ENCODE peak calls at places on chromosomes 11 and 22, in nine cellular contexts. Y is IMR-90, M is cardiac muscle cell, T is GM06990, K is A549, X is GM12864, Q is colonic mucosa, U is kidney, H is AG10803. V is an unnamed sample.

GRCh38 chr11:556175-556699 is 4.3 kb downstream of the LMNTD2 start:
- DNase-seq in U (no peak), X (no peak), M (peak), K (no peak), Y (no peak), H (no peak), Q (no peak), T (no peak), V (no peak)

GRCh38 chr22:37425800-37426531 is 1.3 kb downstream of the ELFN2 start:
- DNase-seq in U (no peak), X (no peak), Q (no peak), K (peak), Y (peak), M (no peak), T (no peak), H (peak), V (no peak)

GRCh38 chr11:104484784-104485554 is 321.0 kb upstream of the PDGFD start:
- DNase-seq in T (no peak), U (no peak), H (no peak), X (no peak), M (no peak), K (no peak), Q (no peak), Y (peak), V (no peak)

GRCh38 chr11:86172894-86173293 is 71.7 kb upstream of the EED start:
- DNase-seq in K (no peak), X (no peak), H (peak), M (no peak), Q (no peak), Y (peak), U (no peak), T (no peak), V (no peak)

GRCh38 chr11:250740-251299 is 14.0 kb downstream of the PSMD13 start:
- DNase-seq in Y (peak), K (peak), H (peak), T (no peak), M (peak), U (no peak), X (no peak), Q (peak), V (peak)

GRCh38 chr22:20038574-20038973 is 17.7 kb downstream of the TANGO2 start:
- DNase-seq in T (no peak), X (no peak), K (no peak), Q (no peak), Y (no peak), U (no peak), H (no peak), M (no peak), V (no peak)

GRCh38 chr11:35590412-35590811 is 27.8 kb upstream of the FJX1 start:
- DNase-seq in H (peak), M (no peak), K (no peak), Y (peak), U (no peak), X (no peak), Q (no peak), T (no peak), V (no peak)

GRCh38 chr22:43134553-43134952 is 8.6 kb downstream of the MCAT start:
- DNase-seq in H (no peak), K (no peak), T (no peak), Y (no peak), Q (no peak), U (no peak), X (no peak), M (no peak), V (no peak)

GRCh38 chr22:32735516-32735915 is 66.0 kb upstream of the TIMP3 start:
- DNase-seq in T (no peak), K (no peak), M (no peak), U (no peak), H (no peak), X (no peak), Q (no peak), Y (no peak), V (no peak)

GRCh38 chr22:45534339-45535192 is 31.9 kb downstream of the FBLN1 start:
- DNase-seq in M (no peak), X (no peak), Y (peak), U (no peak), K (no peak), Q (no peak), T (no peak), H (peak), V (no peak)

GRCh38 chr11:124898711-124899110 is 1.0 kb upstream of the ROBO4 start:
- DNase-seq in T (no peak), Q (no peak), M (no peak), H (peak), Y (no peak), U (peak), K (no peak), X (no peak), V (no peak)

GRCh38 chr22:29167032-29167911 is 38.4 kb upstream of the EMID1 start:
- DNase-seq in K (no peak), T (peak), H (no peak), U (peak), X (peak), Q (no peak), Y (no peak), M (no peak), V (no peak)

GRCh38 chr22:43476341-43476740 is 64.5 kb downstream of the MPPED1 start:
- DNase-seq in T (no peak), Y (no peak), X (no peak), U (peak), Q (no peak), H (no peak), M (no peak), K (peak), V (no peak)

GRCh38 chr22:39454385-39454871 is 2.4 kb upstream of the MGAT3 start:
- DNase-seq in T (no peak), X (no peak), Y (no peak), U (peak), Q (peak), M (no peak), H (no peak), K (peak), V (peak)

GRCh38 chr22:21568207-21569075 is 927 bp downstream of the UBE2L3 start:
- DNase-seq in T (no peak), H (peak), M (peak), Q (peak), K (peak), U (no peak), Y (peak), X (no peak), V (peak)

GRCh38 chr11:69130586-69131566 is 24.9 kb upstream of the SMIM38 start:
- DNase-seq in X (no peak), T (no peak), Q (no peak), K (no peak), H (no peak), U (peak), M (no peak), Y (no peak), V (no peak)

GRCh38 chr11:7844521-7844920 is 47.8 kb upstream of the OR5P2 start:
- DNase-seq in X (no peak), Q (no peak), U (no peak), T (no peak), Y (no peak), K (no peak), M (no peak), H (no peak), V (no peak)

GRCh38 chr11:131495417-131495816 is 125.0 kb downstream of the NTM start:
- DNase-seq in Y (no peak), T (no peak), X (no peak), K (no peak), H (no peak), Q (peak), M (no peak), U (no peak), V (no peak)

GRCh38 chr11:1717745-1718144 is 20.8 kb downstream of the KRTAP5-6 start:
- DNase-seq in Q (no peak), H (peak), X (no peak), T (no peak), M (no peak), K (no peak), Y (no peak), U (no peak), V (no peak)

GRCh38 chr22:33325232-33326004 is 267.2 kb upstream of the SYN3 start:
- DNase-seq in U (no peak), T (peak), Y (no peak), M (peak), Q (peak), H (no peak), X (peak), K (no peak), V (peak)

GRCh38 chr11:67541198-67541597 is 18.0 kb upstream of the CABP2 start:
- DNase-seq in Q (no peak), Y (no peak), H (no peak), K (no peak), U (no peak), M (no peak), X (no peak), T (no peak), V (no peak)

GRCh38 chr11:65417702-65418430 is 4.7 kb upstream of the NEAT1 start:
- DNase-seq in T (peak), U (peak), X (no peak), Q (no peak), Y (peak), M (peak), K (no peak), H (peak), V (no peak)

GRCh38 chr22:32237021-32237420 is 18.1 kb downstream of the SLC5A4 start:
- DNase-seq in H (no peak), T (no peak), Q (no peak), K (no peak), M (no peak), X (no peak), U (no peak), Y (no peak), V (no peak)

GRCh38 chr11:19447150-19447566 is 206.4 kb upstream of the E2F8 start:
- DNase-seq in U (no peak), X (no peak), K (no peak), H (peak), M (no peak), Q (no peak), T (no peak), Y (peak), V (peak)

GRCh38 chr11:14336507-14337503 is 22.2 kb downstream of the RRAS2 start:
- DNase-seq in H (peak), U (no peak), Q (no peak), Y (peak), K (peak), T (no peak), M (no peak), X (no peak), V (no peak)

GRCh38 chr22:31800065-31800464 is 46.2 kb downstream of the DEPDC5 start:
- DNase-seq in Y (peak), T (no peak), U (no peak), H (peak), Q (no peak), M (no peak), K (peak), X (no peak), V (peak)

GRCh38 chr11:70281114-70281729 is 10.7 kb downstream of the PPFIA1 start:
- DNase-seq in T (no peak), U (peak), Q (no peak), H (no peak), X (no peak), K (no peak), M (no peak), Y (peak), V (no peak)

GRCh38 chr22:46133588-46133855 is 16.8 kb upstream of the PPARA start:
- DNase-seq in U (peak), Q (no peak), K (no peak), H (no peak), M (no peak), Y (no peak), T (no peak), X (no peak), V (no peak)

GRCh38 chr11:3840289-3840869 is 380 bp downstream of the RHOG start:
- DNase-seq in K (no peak), H (no peak), M (peak), X (no peak), U (peak), Q (no peak), T (peak), Y (no peak), V (no peak)

GRCh38 chr11:92875473-92875872 is 94.0 kb upstream of the MTNR1B start:
- DNase-seq in Q (no peak), X (no peak), H (no peak), Y (no peak), T (no peak), K (no peak), M (no peak), U (no peak), V (no peak)

GRCh38 chr22:47168441-47168840 is 406.0 kb downstream of the TBC1D22A start:
- DNase-seq in T (peak), X (no peak), U (peak), Q (no peak), K (no peak), H (no peak), Y (no peak), M (no peak), V (no peak)

GRCh38 chr11:35192347-35192746 is 53.4 kb downstream of the CD44 start:
- DNase-seq in K (no peak), T (no peak), H (peak), Y (peak), U (peak), Q (peak), M (peak), X (no peak), V (no peak)

GRCh38 chr11:132312161-132312560 is 941.7 kb downstream of the NTM start:
- DNase-seq in K (no peak), X (no peak), M (no peak), U (no peak), H (peak), T (peak), Q (no peak), Y (peak), V (no peak)

GRCh38 chr11:65445604-65446445 is 23.2 kb downstream of the NEAT1 start:
- DNase-seq in Q (no peak), Y (peak), H (peak), M (no peak), K (no peak), T (peak), U (peak), X (no peak), V (no peak)

GRCh38 chr11:69302447-69302846 is 8.5 kb downstream of the MYEOV start:
- DNase-seq in H (no peak), Y (no peak), K (no peak), X (no peak), T (no peak), M (no peak), U (no peak), Q (no peak), V (no peak)

GRCh38 chr11:3037041-3037944 is 19.9 kb downstream of the CARS1 start:
- DNase-seq in T (no peak), Y (peak), K (peak), X (no peak), H (peak), U (peak), Q (peak), M (peak), V (peak)

GRCh38 chr11:114586797-114587196 is 8.8 kb downstream of the NXPE4 start:
- DNase-seq in Q (no peak), H (no peak), T (no peak), Y (peak), U (no peak), M (no peak), X (no peak), K (peak), V (no peak)
- TF ChIP-seq CTCF in Q (no peak), H (peak), T (no peak), Y (peak), U (no peak), M (peak), X (no peak), K (no peak), V (no peak)

DNA sequence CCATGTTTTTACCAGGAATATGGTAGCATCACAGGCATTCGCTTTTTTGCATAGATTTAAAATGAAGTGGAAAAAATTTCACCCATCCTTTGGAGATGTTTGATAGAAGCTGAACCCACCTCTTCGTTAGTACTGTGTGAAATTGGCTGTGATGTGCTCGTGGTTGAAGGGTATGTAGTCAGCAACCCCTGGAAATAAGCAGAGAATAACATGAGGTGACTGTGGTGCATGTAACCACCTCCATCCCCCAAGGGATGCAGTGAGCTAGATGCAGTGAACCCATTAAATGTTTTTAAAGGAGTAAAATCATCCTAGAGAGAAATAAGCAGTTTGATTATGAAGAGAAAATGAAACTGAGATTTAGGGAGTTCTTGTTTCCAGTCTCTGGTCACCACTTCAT is 15.9 kb downstream of the CBLIF start:
- DNase-seq in T (no peak), M (no peak), K (no peak), Q (no peak), X (no peak), H (no peak), Y (no peak), U (no peak), V (no peak)
- TF ChIP-seq CTCF in T (no peak), M (no peak), K (no peak), Q (no peak), X (no peak), H (no peak), Y (no peak), U (no peak), V (no peak)

GRCh38 chr11:64186205-64187165 is 514 bp downstream of the STIP1 start:
- DNase-seq in Y (peak), M (peak), K (no peak), H (no peak), Q (peak), T (no peak), X (no peak), U (no peak), V (no peak)
- TF ChIP-seq CTCF in Y (no peak), M (no peak), K (no peak), H (no peak), Q (no peak), T (no peak), X (no peak), U (no peak), V (no peak)

DNA sequence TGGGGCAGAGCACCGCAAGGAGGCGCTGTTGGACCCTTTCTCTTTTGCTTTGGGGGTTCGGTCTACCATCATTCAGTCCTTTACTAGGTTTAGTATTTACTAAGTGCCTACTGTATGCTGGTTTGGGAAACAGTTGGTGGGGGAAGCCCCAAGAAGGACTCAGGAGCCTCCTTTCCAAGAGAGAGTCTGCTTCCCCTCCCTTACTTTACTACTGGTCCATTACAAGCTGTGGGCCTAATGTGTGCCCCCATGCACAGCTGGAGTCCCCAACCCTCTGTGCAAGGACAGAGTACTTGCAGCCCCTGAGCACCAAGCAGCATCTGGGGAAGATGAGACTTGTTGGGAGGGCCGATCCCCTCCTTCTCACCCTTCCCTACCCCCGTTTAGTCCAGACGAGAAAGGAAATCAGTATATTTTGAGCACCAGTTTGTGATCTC is 876 bp upstream of the UBE2L6 start:
- DNase-seq in Q (peak), H (peak), Y (peak), M (no peak), U (no peak), X (peak), T (peak), K (no peak), V (peak)
- TF ChIP-seq CTCF in Q (peak), H (peak), Y (peak), M (peak), U (peak), X (peak), T (peak), K (peak), V (no peak)

GRCh38 chr11:126115820-126116319 is 53.2 kb upstream of the CDON start:
- DNase-seq in H (peak), Y (peak), T (no peak), M (no peak), K (peak), X (no peak), U (peak), Q (peak), V (peak)
- TF ChIP-seq CTCF in H (peak), Y (peak), T (no peak), M (peak), K (no peak), X (no peak), U (peak), Q (no peak), V (no peak)

GRCh38 chr11:116736763-116737162 is 36.0 kb downstream of the BUD13 start:
- DNase-seq in K (peak), T (no peak), Y (no peak), Q (no peak), H (no peak), U (no peak), M (no peak), X (no peak), V (no peak)
- TF ChIP-seq CTCF in K (no peak), T (peak), Y (no peak), Q (no peak), H (no peak), U (no peak), M (no peak), X (peak), V (no peak)

GRCh38 chr11:12485328-12485727 is 108.0 kb downstream of the PARVA start:
- DNase-seq in Y (no peak), Q (no peak), X (no peak), K (no peak), T (no peak), H (no peak), M (no peak), U (no peak), V (no peak)
- TF ChIP-seq CTCF in Y (peak), Q (no peak), X (peak), K (peak), T (no peak), H (peak), M (peak), U (peak), V (peak)

DNA sequence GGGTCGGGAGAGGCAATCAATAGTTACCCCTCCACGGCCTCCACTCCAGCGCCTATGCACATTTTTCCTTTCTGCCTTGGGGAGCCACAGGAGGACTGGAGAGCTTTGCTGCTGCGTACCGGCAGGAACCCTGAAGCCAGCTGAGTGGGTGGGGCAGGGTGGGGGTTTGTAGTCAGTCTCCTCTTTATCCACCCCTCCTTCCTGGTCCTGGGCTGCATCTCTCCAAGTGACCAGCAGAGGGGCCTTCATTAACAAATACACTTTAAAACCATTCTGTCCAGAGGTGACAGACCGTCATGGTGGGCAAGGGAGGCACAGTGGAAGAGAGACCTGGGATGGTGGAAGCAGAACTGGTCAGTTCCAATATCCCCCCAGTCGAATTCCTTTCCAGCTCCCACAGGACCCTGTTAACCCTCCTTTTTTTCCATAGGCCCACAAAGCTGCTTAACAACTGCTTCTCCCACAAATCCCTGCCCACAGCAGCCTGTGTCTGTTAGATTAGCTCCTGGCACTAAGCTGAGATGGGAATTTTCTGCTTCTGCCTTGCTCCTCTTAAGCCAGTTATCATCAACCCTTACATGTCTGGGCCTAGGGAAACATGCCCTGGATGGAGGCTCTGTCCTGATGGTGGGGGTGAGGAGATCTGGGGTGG is 3.9 kb upstream of the ABCG4 start:
- DNase-seq in K (peak), U (peak), T (no peak), H (peak), X (no peak), M (peak), Q (peak), Y (peak), V (peak)
- TF ChIP-seq CTCF in K (peak), U (peak), T (peak), H (peak), X (peak), M (peak), Q (peak), Y (peak), V (peak)

DNA sequence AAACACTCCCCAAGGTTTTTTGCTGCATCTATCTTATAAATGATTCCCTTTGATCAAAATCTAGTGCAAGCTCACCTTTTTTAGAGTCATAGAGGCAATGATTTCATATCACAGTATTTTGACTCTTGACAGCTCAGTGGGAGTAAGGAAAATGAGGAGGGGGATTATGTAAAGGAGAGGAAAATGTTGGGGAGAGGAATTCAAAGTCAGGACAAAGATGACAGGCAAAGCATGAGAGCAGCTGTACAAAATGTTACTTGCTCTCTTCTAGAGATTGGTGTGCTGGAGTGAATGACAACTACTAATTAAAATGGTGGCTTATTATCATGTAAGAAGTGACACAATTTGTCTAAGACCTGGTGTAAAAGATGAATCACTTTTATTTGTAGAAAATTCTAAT is 644.6 kb upstream of the CHORDC1 start:
- DNase-seq in H (no peak), Q (no peak), X (no peak), Y (no peak), M (no peak), T (no peak), U (no peak), K (no peak), V (no peak)
- TF ChIP-seq CTCF in H (no peak), Q (no peak), X (no peak), Y (no peak), M (no peak), T (no peak), U (no peak), K (no peak), V (no peak)

V was measured in Calu3.